ENCODE peak calls at places on chromosomes 13 and 19, in nine cellular contexts. I, Y, U, X, A, H, R, V and G are unnamed samples.

GRCh38 chr13:101623469-101624209 is 171.2 kb downstream of the ITGBL1 start:
- DNase-seq in I (no peak), Y (no peak), U (no peak), X (no peak), A (no peak), H (no peak), R (peak; percentile 24), V (no peak), G (no peak)

GRCh38 chr19:51005248-51005647 is 3.8 kb upstream of the KLK8 start:
- DNase-seq in I (no peak), Y (no peak), U (no peak), X (no peak), A (no peak), H (no peak), R (no peak), V (no peak), G (no peak)

GRCh38 chr13:44003481-44003880 is 123.8 kb downstream of the LACC1 start:
- DNase-seq in I (no peak), Y (no peak), U (no peak), X (no peak), A (no peak), H (no peak), R (no peak), V (no peak), G (no peak)

GRCh38 chr13:110716235-110716505 is 2.7 kb downstream of the ING1 start:
- DNase-seq in I (peak; percentile 51), Y (no peak), U (no peak), X (peak; percentile 38), A (peak; percentile 28), H (peak; percentile 73), R (no peak), V (peak; percentile 69), G (no peak)

GRCh38 chr19:48239120-48239519 is 16.6 kb downstream of the CARD8 start:
- DNase-seq in I (no peak), Y (no peak), U (no peak), X (no peak), A (no peak), H (no peak), R (no peak), V (no peak), G (no peak)

GRCh38 chr13:110368408-110368807 is 61.3 kb downstream of the COL4A2 start:
- DNase-seq in I (no peak), Y (no peak), U (no peak), X (no peak), A (no peak), H (no peak), R (peak; percentile 62), V (no peak), G (no peak)

GRCh38 chr13:43128504-43128929 is 105.1 kb downstream of the DNAJC15 start:
- DNase-seq in I (no peak), Y (no peak), U (no peak), X (no peak), A (no peak), H (no peak), R (no peak), V (no peak), G (peak; percentile 40)

GRCh38 chr13:68697551-68697950 is 1410.1 kb upstream of the ATXN8OS start:
- DNase-seq in I (no peak), Y (no peak), U (no peak), X (no peak), A (no peak), H (no peak), R (no peak), V (no peak), G (no peak)

GRCh38 chr19:710767-711166 is 2.0 kb downstream of the PALM start:
- DNase-seq in I (no peak), Y (no peak), U (peak; percentile 91), X (no peak), A (no peak), H (no peak), R (no peak), V (no peak), G (no peak)

GRCh38 chr19:504634-505033 is 2.7 kb upstream of the TPGS1 start:
- DNase-seq in I (no peak), Y (no peak), U (no peak), X (no peak), A (no peak), H (no peak), R (no peak), V (no peak), G (no peak)

GRCh38 chr13:22121340-22121739 is 450.5 kb downstream of the FGF9 start:
- DNase-seq in I (no peak), Y (no peak), U (no peak), X (no peak), A (no peak), H (no peak), R (no peak), V (no peak), G (no peak)

GRCh38 chr13:42064259-42064658 is 15.8 kb downstream of the DGKH start:
- DNase-seq in I (no peak), Y (no peak), U (no peak), X (no peak), A (no peak), H (no peak), R (peak; percentile 94), V (no peak), G (no peak)

GRCh38 chr19:48714759-48715261 is 4.7 kb downstream of the MAMSTR start:
- DNase-seq in I (no peak), Y (no peak), U (no peak), X (no peak), A (no peak), H (no peak), R (no peak), V (peak; percentile 65), G (no peak)

GRCh38 chr19:50822661-50823208 is 852 bp downstream of the KLK1 start:
- DNase-seq in I (no peak), Y (no peak), U (no peak), X (no peak), A (no peak), H (no peak), R (no peak), V (no peak), G (no peak)

GRCh38 chr13:44713793-44714469 is 137.8 kb upstream of the TSC22D1 start:
- DNase-seq in I (no peak), Y (peak; percentile 56), U (no peak), X (no peak), A (no peak), H (no peak), R (peak; percentile 94), V (no peak), G (no peak)

GRCh38 chr19:16527971-16528521 is 14.2 kb downstream of the CHERP start:
- DNase-seq in I (peak; percentile 41), Y (no peak), U (no peak), X (peak; percentile 50), A (no peak), H (no peak), R (no peak), V (no peak), G (no peak)

GRCh38 chr19:46634656-46635218 is 1.3 kb downstream of the GNG8 start:
- DNase-seq in I (no peak), Y (no peak), U (no peak), X (no peak), A (no peak), H (no peak), R (no peak), V (no peak), G (no peak)

GRCh38 chr13:47039106-47039505 is 142.3 kb upstream of the HTR2A start:
- DNase-seq in I (no peak), Y (no peak), U (no peak), X (no peak), A (no peak), H (no peak), R (peak; percentile 89), V (no peak), G (no peak)

GRCh38 chr19:31962565-31962996 is 382.8 kb upstream of the ZNF507 start:
- DNase-seq in I (no peak), Y (no peak), U (no peak), X (peak; percentile 65), A (no peak), H (no peak), R (no peak), V (no peak), G (peak; percentile 27)

GRCh38 chr13:94325660-94326059 is 153.8 kb downstream of the DCT start:
- DNase-seq in I (no peak), Y (no peak), U (no peak), X (no peak), A (no peak), H (no peak), R (peak; percentile 17), V (no peak), G (no peak)

GRCh38 chr13:30906411-30906990 is 430 bp downstream of the MEDAG start:
- DNase-seq in I (no peak), Y (no peak), U (no peak), X (peak; percentile 28), A (no peak), H (no peak), R (no peak), V (no peak), G (no peak)

DNA sequence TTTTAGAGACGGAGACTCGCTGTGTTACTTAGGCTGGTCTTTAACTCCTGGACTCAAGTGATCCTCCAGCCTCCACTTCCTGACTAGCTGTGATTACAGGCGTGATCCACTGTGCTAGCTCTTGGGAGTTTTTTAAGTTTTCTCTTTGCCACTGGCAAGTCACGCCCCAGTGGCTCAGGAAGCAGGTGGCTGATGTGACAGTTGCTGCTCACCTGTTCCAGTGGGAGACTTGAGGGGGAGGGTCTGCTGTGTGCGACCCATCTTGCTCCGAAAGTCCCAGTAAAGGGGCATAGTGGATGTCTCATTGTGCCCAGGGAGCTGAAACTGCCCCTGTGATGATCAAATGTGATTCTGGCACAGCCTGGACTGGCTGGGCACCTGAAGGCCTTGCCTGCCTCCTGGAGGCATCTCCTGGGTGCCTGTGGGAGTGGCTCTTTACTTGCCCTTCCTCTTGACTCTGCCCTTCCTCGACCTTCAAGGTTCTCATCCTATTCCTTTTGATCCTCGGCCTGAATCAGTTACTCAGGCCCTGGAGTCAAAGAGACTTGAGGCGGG is 7.8 kb downstream of the SMARCA4 start:
- DNase-seq in I (no peak), Y (no peak), U (no peak), X (no peak), A (no peak), H (no peak), R (no peak), V (peak; percentile 39), G (no peak)
- TF ChIP-seq POLR2A in I (no peak), Y (no peak), U (no peak), X (no peak), A (no peak), H (no peak), R (no peak), V (no peak), G (no peak)

GRCh38 chr19:42216653-42217521 is 590 bp downstream of the DEDD2 start:
- DNase-seq in I (peak; percentile 51), Y (peak; percentile 44), U (peak; percentile 91), X (peak; percentile 56), A (no peak), H (peak; percentile 68), R (peak; percentile 16), V (peak; percentile 51), G (peak; percentile 37)
- TF ChIP-seq POLR2A in I (no peak), Y (no peak), U (no peak), X (no peak), A (no peak), H (no peak), R (peak; percentile 13), V (peak; percentile 28), G (no peak)

GRCh38 chr19:39193785-39194184 is 3.0 kb upstream of the NCCRP1 start:
- DNase-seq in I (peak; percentile 61), Y (no peak), U (no peak), X (no peak), A (no peak), H (no peak), R (no peak), V (no peak), G (no peak)
- TF ChIP-seq POLR2A in I (no peak), Y (no peak), U (no peak), X (no peak), A (no peak), H (no peak), R (no peak), V (no peak), G (no peak)

GRCh38 chr19:35797663-35798062 is 15.0 kb downstream of the PRODH2 start:
- DNase-seq in I (no peak), Y (no peak), U (no peak), X (peak; percentile 40), A (no peak), H (no peak), R (no peak), V (no peak), G (no peak)
- TF ChIP-seq POLR2A in I (no peak), Y (no peak), U (no peak), X (no peak), A (no peak), H (no peak), R (no peak), V (no peak), G (no peak)